ENCODE peak calls at places on chromosome 4, in seven cellular contexts. One of them, this sample, is unnamed.
A peak's percentile ranks its signal among the peaks of the same experiment; 100 is the strongest.

GRCh38 chr4:83932996-83933395 is 397.1 kb downstream of the GPAT3 start:
- DNase-seq in tibial artery: no peak
- DNase-seq in fibroblast of lung: peak; percentile 11
- DNase-seq in naive thymus-derived CD4-positive, alpha-beta T cell: no peak
- DNase-seq in GM23338: no peak
- DNase-seq in lower lobe of right lung: no peak
- DNase-seq in CD8-positive, alpha-beta memory T cell: no peak
- DNase-seq in this sample: no peak

GRCh38 chr4:88033309-88033708 is 25.9 kb downstream of the PKD2 start:
- DNase-seq in tibial artery: no peak
- DNase-seq in fibroblast of lung: peak; percentile 51
- DNase-seq in naive thymus-derived CD4-positive, alpha-beta T cell: peak; percentile 34
- DNase-seq in GM23338: peak; percentile 81
- DNase-seq in lower lobe of right lung: no peak
- DNase-seq in CD8-positive, alpha-beta memory T cell: peak; percentile 40
- DNase-seq in this sample: no peak

GRCh38 chr4:101198741-101199339 is 148.5 kb downstream of the PPP3CA start:
- DNase-seq in tibial artery: no peak
- DNase-seq in fibroblast of lung: no peak
- DNase-seq in naive thymus-derived CD4-positive, alpha-beta T cell: no peak
- DNase-seq in GM23338: peak; percentile 11
- DNase-seq in lower lobe of right lung: no peak
- DNase-seq in CD8-positive, alpha-beta memory T cell: no peak
- DNase-seq in this sample: no peak

GRCh38 chr4:145876531-145877180 is 62.0 kb downstream of the ZNF827 start:
- DNase-seq in tibial artery: no peak
- DNase-seq in fibroblast of lung: no peak
- DNase-seq in naive thymus-derived CD4-positive, alpha-beta T cell: no peak
- DNase-seq in GM23338: no peak
- DNase-seq in lower lobe of right lung: no peak
- DNase-seq in CD8-positive, alpha-beta memory T cell: no peak
- DNase-seq in this sample: no peak

GRCh38 chr4:39295784-39296183 is 70.4 kb downstream of the RFC1 start:
- DNase-seq in tibial artery: no peak
- DNase-seq in fibroblast of lung: no peak
- DNase-seq in naive thymus-derived CD4-positive, alpha-beta T cell: no peak
- DNase-seq in GM23338: no peak
- DNase-seq in lower lobe of right lung: no peak
- DNase-seq in CD8-positive, alpha-beta memory T cell: no peak
- DNase-seq in this sample: no peak

GRCh38 chr4:142379277-142380051 is 466.6 kb downstream of the INPP4B start:
- DNase-seq in tibial artery: no peak
- DNase-seq in fibroblast of lung: peak; percentile 96
- DNase-seq in naive thymus-derived CD4-positive, alpha-beta T cell: no peak
- DNase-seq in GM23338: no peak
- DNase-seq in lower lobe of right lung: no peak
- DNase-seq in CD8-positive, alpha-beta memory T cell: no peak
- DNase-seq in this sample: no peak

GRCh38 chr4:2289955-2290333 is 28.0 kb upstream of the MXD4 start:
- DNase-seq in tibial artery: no peak
- DNase-seq in fibroblast of lung: no peak
- DNase-seq in naive thymus-derived CD4-positive, alpha-beta T cell: no peak
- DNase-seq in GM23338: no peak
- DNase-seq in lower lobe of right lung: no peak
- DNase-seq in CD8-positive, alpha-beta memory T cell: no peak
- DNase-seq in this sample: no peak

GRCh38 chr4:26000274-26000950 is 86.4 kb downstream of the SMIM20 start:
- DNase-seq in tibial artery: no peak
- DNase-seq in fibroblast of lung: peak; percentile 44
- DNase-seq in naive thymus-derived CD4-positive, alpha-beta T cell: no peak
- DNase-seq in GM23338: peak; percentile 12
- DNase-seq in lower lobe of right lung: no peak
- DNase-seq in CD8-positive, alpha-beta memory T cell: no peak
- DNase-seq in this sample: no peak

GRCh38 chr4:95255396-95256107 is 293.2 kb downstream of the UNC5C start:
- DNase-seq in tibial artery: no peak
- DNase-seq in fibroblast of lung: peak; percentile 71
- DNase-seq in naive thymus-derived CD4-positive, alpha-beta T cell: no peak
- DNase-seq in GM23338: no peak
- DNase-seq in lower lobe of right lung: no peak
- DNase-seq in CD8-positive, alpha-beta memory T cell: no peak
- DNase-seq in this sample: no peak

GRCh38 chr4:16231570-16232252 is 5.4 kb upstream of the TAPT1 start:
- DNase-seq in tibial artery: no peak
- DNase-seq in fibroblast of lung: no peak
- DNase-seq in naive thymus-derived CD4-positive, alpha-beta T cell: no peak
- DNase-seq in GM23338: no peak
- DNase-seq in lower lobe of right lung: no peak
- DNase-seq in CD8-positive, alpha-beta memory T cell: no peak
- DNase-seq in this sample: no peak

GRCh38 chr4:110631582-110632505 is 9.0 kb upstream of the PITX2 start:
- DNase-seq in tibial artery: peak; percentile 43
- DNase-seq in fibroblast of lung: peak; percentile 70
- DNase-seq in naive thymus-derived CD4-positive, alpha-beta T cell: no peak
- DNase-seq in GM23338: peak; percentile 93
- DNase-seq in lower lobe of right lung: peak; percentile 76
- DNase-seq in CD8-positive, alpha-beta memory T cell: no peak
- DNase-seq in this sample: peak; percentile 49

GRCh38 chr4:1511441-1512041 is 105.3 kb upstream of the NKX1-1 start:
- DNase-seq in tibial artery: peak; percentile 45
- DNase-seq in fibroblast of lung: peak; percentile 3
- DNase-seq in naive thymus-derived CD4-positive, alpha-beta T cell: peak; percentile 76
- DNase-seq in GM23338: peak; percentile 62
- DNase-seq in lower lobe of right lung: peak; percentile 46
- DNase-seq in CD8-positive, alpha-beta memory T cell: no peak
- DNase-seq in this sample: no peak

GRCh38 chr4:15186826-15187225 is 184.5 kb downstream of the CPEB2 start:
- DNase-seq in tibial artery: no peak
- DNase-seq in fibroblast of lung: no peak
- DNase-seq in naive thymus-derived CD4-positive, alpha-beta T cell: no peak
- DNase-seq in GM23338: no peak
- DNase-seq in lower lobe of right lung: no peak
- DNase-seq in CD8-positive, alpha-beta memory T cell: no peak
- DNase-seq in this sample: no peak

GRCh38 chr4:88573286-88573994 is 18.8 kb upstream of the HERC3 start:
- DNase-seq in tibial artery: no peak
- DNase-seq in fibroblast of lung: no peak
- DNase-seq in naive thymus-derived CD4-positive, alpha-beta T cell: no peak
- DNase-seq in GM23338: no peak
- DNase-seq in lower lobe of right lung: no peak
- DNase-seq in CD8-positive, alpha-beta memory T cell: no peak
- DNase-seq in this sample: no peak

GRCh38 chr4:177964061-177964460 is 521.8 kb upstream of the AGA start:
- DNase-seq in tibial artery: no peak
- DNase-seq in fibroblast of lung: peak; percentile 56
- DNase-seq in naive thymus-derived CD4-positive, alpha-beta T cell: no peak
- DNase-seq in GM23338: no peak
- DNase-seq in lower lobe of right lung: no peak
- DNase-seq in CD8-positive, alpha-beta memory T cell: no peak
- DNase-seq in this sample: no peak

GRCh38 chr4:99885063-99885664 is 9.1 kb downstream of the LAMTOR3 start:
- DNase-seq in tibial artery: no peak
- DNase-seq in fibroblast of lung: peak; percentile 34
- DNase-seq in naive thymus-derived CD4-positive, alpha-beta T cell: peak; percentile 59
- DNase-seq in GM23338: peak; percentile 59
- DNase-seq in lower lobe of right lung: no peak
- DNase-seq in CD8-positive, alpha-beta memory T cell: peak; percentile 44
- DNase-seq in this sample: no peak

GRCh38 chr4:38279650-38280322 is 319.6 kb downstream of the PTTG2 start:
- DNase-seq in tibial artery: no peak
- DNase-seq in fibroblast of lung: peak; percentile 6
- DNase-seq in naive thymus-derived CD4-positive, alpha-beta T cell: no peak
- DNase-seq in GM23338: no peak
- DNase-seq in lower lobe of right lung: no peak
- DNase-seq in CD8-positive, alpha-beta memory T cell: no peak
- DNase-seq in this sample: no peak

GRCh38 chr4:78645853-78646757 is 94.5 kb downstream of the ANXA3 start:
- DNase-seq in tibial artery: peak; percentile 89
- DNase-seq in fibroblast of lung: peak; percentile 95
- DNase-seq in naive thymus-derived CD4-positive, alpha-beta T cell: no peak
- DNase-seq in GM23338: no peak
- DNase-seq in lower lobe of right lung: peak; percentile 59
- DNase-seq in CD8-positive, alpha-beta memory T cell: no peak
- DNase-seq in this sample: no peak

GRCh38 chr4:76723916-76724315 is 174.0 kb downstream of the SOWAHB start:
- DNase-seq in tibial artery: no peak
- DNase-seq in fibroblast of lung: peak; percentile 98
- DNase-seq in naive thymus-derived CD4-positive, alpha-beta T cell: no peak
- DNase-seq in GM23338: peak; percentile 44
- DNase-seq in lower lobe of right lung: no peak
- DNase-seq in CD8-positive, alpha-beta memory T cell: no peak
- DNase-seq in this sample: no peak

GRCh38 chr4:158347596-158347995 is 137.3 kb downstream of the TMEM144 start:
- DNase-seq in tibial artery: no peak
- DNase-seq in fibroblast of lung: peak; percentile 3
- DNase-seq in naive thymus-derived CD4-positive, alpha-beta T cell: no peak
- DNase-seq in GM23338: no peak
- DNase-seq in lower lobe of right lung: no peak
- DNase-seq in CD8-positive, alpha-beta memory T cell: no peak
- DNase-seq in this sample: no peak

GRCh38 chr4:113141901-113142346 is 92.5 kb downstream of the ANK2 start:
- DNase-seq in tibial artery: no peak
- DNase-seq in fibroblast of lung: peak; percentile 93
- DNase-seq in naive thymus-derived CD4-positive, alpha-beta T cell: no peak
- DNase-seq in GM23338: no peak
- DNase-seq in lower lobe of right lung: no peak
- DNase-seq in CD8-positive, alpha-beta memory T cell: no peak
- DNase-seq in this sample: no peak

GRCh38 chr4:32140636-32141035 is 1420.5 kb downstream of the PCDH7 start:
- DNase-seq in tibial artery: no peak
- DNase-seq in fibroblast of lung: peak; percentile 97
- DNase-seq in naive thymus-derived CD4-positive, alpha-beta T cell: no peak
- DNase-seq in GM23338: no peak
- DNase-seq in lower lobe of right lung: no peak
- DNase-seq in CD8-positive, alpha-beta memory T cell: no peak
- DNase-seq in this sample: no peak

GRCh38 chr4:113635739-113636437 is 125.7 kb downstream of the CAMK2D start:
- DNase-seq in tibial artery: no peak
- DNase-seq in fibroblast of lung: peak; percentile 92
- DNase-seq in naive thymus-derived CD4-positive, alpha-beta T cell: no peak
- DNase-seq in GM23338: no peak
- DNase-seq in lower lobe of right lung: no peak
- DNase-seq in CD8-positive, alpha-beta memory T cell: no peak
- DNase-seq in this sample: no peak

GRCh38 chr4:69764311-69764710 is 3.9 kb upstream of the SULT1B1 start:
- DNase-seq in tibial artery: no peak
- DNase-seq in fibroblast of lung: no peak
- DNase-seq in naive thymus-derived CD4-positive, alpha-beta T cell: peak; percentile 67
- DNase-seq in GM23338: no peak
- DNase-seq in lower lobe of right lung: no peak
- DNase-seq in CD8-positive, alpha-beta memory T cell: peak; percentile 47
- DNase-seq in this sample: no peak

GRCh38 chr4:16253127-16253960 is 27.1 kb upstream of the TAPT1 start:
- DNase-seq in tibial artery: no peak
- DNase-seq in fibroblast of lung: peak; percentile 91
- DNase-seq in naive thymus-derived CD4-positive, alpha-beta T cell: no peak
- DNase-seq in GM23338: no peak
- DNase-seq in lower lobe of right lung: no peak
- DNase-seq in CD8-positive, alpha-beta memory T cell: no peak
- DNase-seq in this sample: no peak

GRCh38 chr4:106314960-106315359 is 1.0 kb downstream of the TBCK start:
- DNase-seq in tibial artery: no peak
- DNase-seq in fibroblast of lung: no peak
- DNase-seq in naive thymus-derived CD4-positive, alpha-beta T cell: no peak
- DNase-seq in GM23338: no peak
- DNase-seq in lower lobe of right lung: no peak
- DNase-seq in CD8-positive, alpha-beta memory T cell: no peak
- DNase-seq in this sample: no peak
- H3K27ac ChIP-seq in tibial artery: peak overlapping the region; percentile 91
- H3K27ac ChIP-seq in fibroblast of lung: peak overlapping the region; percentile 99
- H3K27ac ChIP-seq in naive thymus-derived CD4-positive, alpha-beta T cell: peak overlapping the region; percentile 90
- H3K27ac ChIP-seq in GM23338: no peak overlapping the region
- H3K27ac ChIP-seq in lower lobe of right lung: peak overlapping the region; percentile 92
- H3K27ac ChIP-seq in CD8-positive, alpha-beta memory T cell: peak overlapping the region; percentile 99
- H3K27ac ChIP-seq in this sample: no peak overlapping the region

DNA sequence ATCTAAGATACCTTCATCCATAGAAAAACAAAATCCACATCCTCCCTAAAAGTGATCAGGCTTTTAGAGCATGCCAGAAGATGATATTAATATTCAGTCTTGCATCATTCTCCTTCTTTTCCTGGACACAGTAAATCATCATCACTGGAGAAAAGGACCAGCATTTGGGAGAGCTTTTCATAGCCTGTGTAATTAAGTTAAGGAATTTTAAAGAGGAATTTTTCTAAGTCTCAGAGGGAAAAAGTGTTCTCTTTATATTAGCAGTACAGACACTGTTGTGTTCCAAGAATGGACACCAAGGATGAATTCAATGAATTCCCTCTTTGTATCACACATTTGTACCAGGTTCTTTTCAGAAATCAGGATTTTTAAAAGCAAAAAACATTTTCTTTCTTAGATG is 665 bp downstream of the SCRG1 start:
- DNase-seq in tibial artery: no peak
- DNase-seq in fibroblast of lung: no peak
- DNase-seq in naive thymus-derived CD4-positive, alpha-beta T cell: no peak
- DNase-seq in GM23338: no peak
- DNase-seq in lower lobe of right lung: no peak
- DNase-seq in CD8-positive, alpha-beta memory T cell: no peak
- DNase-seq in this sample: no peak
- H3K27ac ChIP-seq in tibial artery: peak overlapping the region; percentile 72
- H3K27ac ChIP-seq in fibroblast of lung: no peak overlapping the region
- H3K27ac ChIP-seq in naive thymus-derived CD4-positive, alpha-beta T cell: no peak overlapping the region
- H3K27ac ChIP-seq in GM23338: no peak overlapping the region
- H3K27ac ChIP-seq in lower lobe of right lung: no peak overlapping the region
- H3K27ac ChIP-seq in CD8-positive, alpha-beta memory T cell: no peak overlapping the region
- H3K27ac ChIP-seq in this sample: peak overlapping the region; percentile 50

GRCh38 chr4:6335040-6335590 is 65.5 kb downstream of the WFS1 start:
- DNase-seq in tibial artery: no peak
- DNase-seq in fibroblast of lung: no peak
- DNase-seq in naive thymus-derived CD4-positive, alpha-beta T cell: no peak
- DNase-seq in GM23338: peak; percentile 60
- DNase-seq in lower lobe of right lung: no peak
- DNase-seq in CD8-positive, alpha-beta memory T cell: no peak
- DNase-seq in this sample: no peak

GRCh38 chr4:6334203-6334887 is 64.7 kb downstream of the WFS1 start:
- DNase-seq in tibial artery: no peak
- DNase-seq in fibroblast of lung: no peak
- DNase-seq in naive thymus-derived CD4-positive, alpha-beta T cell: no peak
- DNase-seq in GM23338: no peak
- DNase-seq in lower lobe of right lung: no peak
- DNase-seq in CD8-positive, alpha-beta memory T cell: no peak
- DNase-seq in this sample: no peak

GRCh38 chr4:6338175-6338950 is 68.7 kb downstream of the WFS1 start:
- DNase-seq in tibial artery: no peak
- DNase-seq in fibroblast of lung: no peak
- DNase-seq in naive thymus-derived CD4-positive, alpha-beta T cell: no peak
- DNase-seq in GM23338: no peak
- DNase-seq in lower lobe of right lung: peak; percentile 41
- DNase-seq in CD8-positive, alpha-beta memory T cell: no peak
- DNase-seq in this sample: no peak

GRCh38 chr4:6337331-6337935 is 67.8 kb downstream of the WFS1 start:
- DNase-seq in tibial artery: no peak
- DNase-seq in fibroblast of lung: no peak
- DNase-seq in naive thymus-derived CD4-positive, alpha-beta T cell: no peak
- DNase-seq in GM23338: no peak
- DNase-seq in lower lobe of right lung: no peak
- DNase-seq in CD8-positive, alpha-beta memory T cell: no peak
- DNase-seq in this sample: no peak

GRCh38 chr4:6336166-6336565 is 66.5 kb downstream of the WFS1 start:
- DNase-seq in tibial artery: no peak
- DNase-seq in fibroblast of lung: no peak
- DNase-seq in naive thymus-derived CD4-positive, alpha-beta T cell: no peak
- DNase-seq in GM23338: no peak
- DNase-seq in lower lobe of right lung: peak; percentile 24
- DNase-seq in CD8-positive, alpha-beta memory T cell: no peak
- DNase-seq in this sample: no peak
- H3K27ac ChIP-seq in tibial artery: no peak overlapping the region
- H3K27ac ChIP-seq in fibroblast of lung: no peak overlapping the region
- H3K27ac ChIP-seq in naive thymus-derived CD4-positive, alpha-beta T cell: no peak overlapping the region
- H3K27ac ChIP-seq in GM23338: no peak overlapping the region
- H3K27ac ChIP-seq in lower lobe of right lung: no peak overlapping the region
- H3K27ac ChIP-seq in CD8-positive, alpha-beta memory T cell: no peak overlapping the region
- H3K27ac ChIP-seq in this sample: no peak overlapping the region

GRCh38 chr4:5887361-5888221 is 5.3 kb downstream of the CRMP1 start:
- DNase-seq in tibial artery: no peak
- DNase-seq in fibroblast of lung: peak; percentile 25
- DNase-seq in naive thymus-derived CD4-positive, alpha-beta T cell: no peak
- DNase-seq in GM23338: peak; percentile 75
- DNase-seq in lower lobe of right lung: no peak
- DNase-seq in CD8-positive, alpha-beta memory T cell: no peak
- DNase-seq in this sample: no peak
- H3K27ac ChIP-seq in tibial artery: no peak overlapping the region
- H3K27ac ChIP-seq in fibroblast of lung: no peak overlapping the region
- H3K27ac ChIP-seq in naive thymus-derived CD4-positive, alpha-beta T cell: no peak overlapping the region
- H3K27ac ChIP-seq in GM23338: peak overlapping the region; percentile 9
- H3K27ac ChIP-seq in lower lobe of right lung: no peak overlapping the region
- H3K27ac ChIP-seq in CD8-positive, alpha-beta memory T cell: no peak overlapping the region
- H3K27ac ChIP-seq in this sample: no peak overlapping the region